ENCODE peak calls at places on chromosomes 12 and 14, in five cellular contexts. P is uterus, K is A549, H is upper lobe of left lung, A is tibial artery. V is an unnamed sample.
A peak's percentile ranks its signal among the peaks of the same experiment; 100 is the strongest.

GRCh38 chr12:125983094-125983783 is 918.0 kb downstream of the AACS start:
- DNase-seq in K (peak; percentile 5), H (peak; percentile 58), A (no peak), P (peak; percentile 16), V (no peak)

GRCh38 chr14:21070610-21071224 is 613 bp downstream of the ARHGEF40 start:
- DNase-seq in P (peak; percentile 72), H (peak; percentile 81), A (peak; percentile 62), K (peak; percentile 40), V (peak; percentile 59)

GRCh38 chr12:121916719-121917118 is 1.7 kb upstream of the CFAP251 start:
- DNase-seq in H (no peak), K (no peak), P (peak; percentile 25), A (no peak), V (no peak)

GRCh38 chr14:35343709-35344474 is 51.7 kb downstream of the PSMA6 start:
- DNase-seq in H (no peak), A (no peak), K (no peak), P (no peak), V (no peak)

GRCh38 chr12:20280515-20280914 is 87.8 kb upstream of the PDE3A start:
- DNase-seq in H (no peak), P (no peak), K (no peak), A (no peak), V (no peak)

GRCh38 chr14:103561381-103562134 is 899 bp downstream of the BAG5 start:
- DNase-seq in H (no peak), K (no peak), A (no peak), P (peak; percentile 47), V (peak; percentile 46)

GRCh38 chr14:30581283-30581625 is 22.3 kb downstream of the G2E3 start:
- DNase-seq in K (no peak), A (no peak), H (no peak), P (no peak), V (no peak)

GRCh38 chr12:89571481-89572190 is 45.8 kb upstream of the POC1B start:
- DNase-seq in K (no peak), H (no peak), A (no peak), P (no peak), V (no peak)

GRCh38 chr12:124044809-124045321 is 71.8 kb downstream of the ZNF664 start:
- DNase-seq in K (no peak), P (no peak), H (no peak), A (no peak), V (no peak)

GRCh38 chr14:95136631-95137030 is 20.7 kb downstream of the DICER1 start:
- DNase-seq in H (no peak), K (no peak), A (no peak), P (no peak), V (no peak)

GRCh38 chr12:102501773-102502172 is 21.4 kb upstream of the IGF1 start:
- DNase-seq in K (no peak), A (no peak), P (peak; percentile 78), H (no peak), V (no peak)

GRCh38 chr14:50116986-50117385 is 614 bp upstream of the VCPKMT start:
- DNase-seq in H (no peak), P (no peak), A (no peak), K (no peak), V (no peak)

GRCh38 chr14:90443161-90444076 is 46.6 kb downstream of the CALM1 start:
- DNase-seq in K (no peak), P (no peak), A (no peak), H (no peak), V (no peak)

GRCh38 chr14:52121441-52121840 is 52.6 kb upstream of the NID2 start:
- DNase-seq in A (no peak), K (no peak), H (no peak), P (no peak), V (no peak)

GRCh38 chr12:55820679-55821078 is 2.8 kb downstream of the ORMDL2 start:
- DNase-seq in P (no peak), A (no peak), K (peak; percentile 41), H (no peak), V (no peak)

GRCh38 chr12:32686340-32686739 is 7.2 kb downstream of the DNM1L start:
- DNase-seq in A (no peak), H (no peak), P (no peak), K (no peak), V (no peak)
- H3K9me3 ChIP-seq in A (no peaks in the 10 kb centered on the region), H (no peaks in the 10 kb centered on the region), P (no peaks in the 10 kb centered on the region), K (no peaks in the 10 kb centered on the region), V (no peaks in the 10 kb centered on the region)

GRCh38 chr14:49019467-49020100 is 566.6 kb downstream of the RPS29 start:
- DNase-seq in A (no peak), K (no peak), P (no peak), H (no peak), V (no peak)
- TF ChIP-seq CTCF in A (no peak), K (no peak), P (no peak), H (no peak), V (no peak)

DNA sequence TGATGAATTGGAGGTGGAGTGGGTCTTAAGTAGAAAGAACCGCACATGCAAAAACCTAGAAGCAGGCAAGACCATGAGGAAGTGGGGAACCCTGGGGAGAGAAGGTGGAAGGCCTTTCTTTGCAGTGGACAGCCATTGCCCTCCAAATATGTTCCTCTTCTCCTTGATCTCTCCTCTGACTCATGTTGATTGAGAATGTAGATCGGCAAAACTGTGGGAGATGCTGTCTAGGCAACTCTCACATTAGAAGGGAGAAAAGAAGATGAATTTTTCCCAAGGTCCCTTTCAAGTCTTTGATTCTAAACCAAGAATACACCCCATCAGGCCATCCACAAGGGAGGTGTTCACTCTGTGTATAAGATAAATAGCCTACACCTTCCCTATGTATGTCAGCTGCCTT is 257.5 kb downstream of the MSRB3 start:
- DNase-seq in H (no peak), P (no peak), A (no peak), K (no peak), V (no peak)
- H3K4me1 ChIP-seq in H (no peaks in the 10 kb centered on the region), P (no peaks in the 10 kb centered on the region), A (peaks cover 20% of the 10 kb centered on the region), K (peaks cover 21% of the 10 kb centered on the region), V (no peaks in the 10 kb centered on the region)

DNA sequence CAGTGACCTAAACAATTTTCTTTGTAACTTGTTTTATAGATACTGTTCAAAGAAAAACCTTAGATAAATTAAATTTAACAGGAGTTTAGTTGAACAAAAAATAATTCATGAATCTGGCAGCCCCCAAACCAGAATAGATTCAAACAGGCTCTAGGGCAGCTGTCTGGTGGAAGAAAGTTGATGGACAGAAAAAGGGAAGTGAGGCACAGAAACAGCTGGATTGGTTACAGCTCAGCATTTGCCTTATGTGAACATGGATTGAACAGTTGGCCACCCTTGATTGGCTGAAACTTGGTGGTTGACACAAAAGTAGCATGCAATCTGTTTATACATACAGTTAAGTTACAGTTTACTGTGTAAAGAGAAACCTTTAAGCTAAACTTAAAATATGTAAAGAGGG is 954.3 kb upstream of the FLRT2 start:
- DNase-seq in P (no peak), A (no peak), K (no peak), H (no peak), V (no peak)
- H3K9me3 ChIP-seq in P (no peaks in the 10 kb centered on the region), A (no peaks in the 10 kb centered on the region), K (no peaks in the 10 kb centered on the region), H (no peaks in the 10 kb centered on the region), V (no peaks in the 10 kb centered on the region)

DNA sequence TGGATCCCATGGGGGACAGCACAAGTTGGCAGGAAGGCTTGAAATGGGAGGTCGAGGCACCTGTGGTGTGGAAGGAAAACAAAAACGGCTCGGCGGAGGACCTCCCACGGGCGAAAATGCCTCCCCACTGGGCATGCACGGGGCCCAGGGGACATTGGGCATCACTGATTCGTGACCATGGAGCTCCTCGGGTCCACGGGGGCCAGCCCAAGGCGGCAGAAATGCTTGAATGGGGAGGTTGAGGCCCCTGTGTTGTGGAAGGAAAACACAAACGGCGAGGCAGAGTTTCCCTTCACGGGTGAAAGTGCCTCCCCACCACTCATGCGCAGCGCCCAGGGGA is 376.0 kb downstream of the ALG10 start:
- DNase-seq in A (peak; percentile 5), K (no peak), H (peak; percentile 53), P (peak; percentile 5), V (no peak)
- TF ChIP-seq CTCF in A (no peak), K (no peak), H (no peak), P (no peak), V (no peak)

GRCh38 chr12:53751336-53752191 is at the start of gene CISTR:
- DNase-seq in K (no peak), P (no peak), H (peak; percentile 90), A (no peak), V (no peak)
- H3K4me1 ChIP-seq in K (peaks cover 5% of the 10 kb centered on the region), P (no peaks in the 10 kb centered on the region), H (peaks cover 50% of the 10 kb centered on the region), A (peaks cover 22% of the 10 kb centered on the region), V (peaks cover 34% of the 10 kb centered on the region)

GRCh38 chr14:82230748-82231147 is 697.1 kb upstream of the SEL1L start:
- DNase-seq in P (no peak), A (no peak), H (no peak), K (no peak), V (no peak)
- H3K9me3 ChIP-seq in P (no peaks in the 10 kb centered on the region), A (no peaks in the 10 kb centered on the region), H (no peaks in the 10 kb centered on the region), K (no peaks in the 10 kb centered on the region), V (no peaks in the 10 kb centered on the region)

DNA sequence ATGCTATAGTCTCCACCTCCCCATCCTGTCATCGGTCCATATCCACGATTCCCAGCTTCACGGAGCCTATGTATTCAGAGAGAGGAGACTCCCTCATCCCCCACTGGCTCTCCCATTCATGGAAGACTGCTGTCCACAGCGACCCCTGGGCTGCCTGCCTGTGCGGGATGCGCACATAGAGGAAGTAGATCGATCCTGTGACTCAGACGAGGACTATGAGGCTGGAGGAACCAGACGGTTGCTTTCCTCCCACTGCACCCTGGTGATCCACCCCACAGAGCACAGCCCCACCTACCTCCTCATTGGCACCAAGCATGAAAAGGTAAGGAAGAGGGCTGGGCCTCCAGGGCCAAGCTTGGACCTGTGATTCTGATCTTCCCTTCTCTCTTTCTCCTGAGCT is 24.4 kb downstream of the PIGH start:
- DNase-seq in H (no peak), A (no peak), K (no peak), P (no peak), V (no peak)
- TF ChIP-seq CTCF in H (no peak), A (no peak), K (no peak), P (no peak), V (no peak)